ENCODE peak calls at places on chromosomes 12 and 14, in four cellular contexts. R is AG09309, U is cerebellum, Y is SK-MEL-5. I is an unnamed sample.

GRCh38 chr14:76986261-76986565 is 42.3 kb downstream of the IRF2BPL start:
- DNase-seq in R (no peak), U (no peak), Y (no peak), I (no peak)

GRCh38 chr12:51187370-51187987 is 14.5 kb upstream of the TFCP2 start:
- DNase-seq in R (no peak), U (no peak), Y (no peak), I (no peak)

GRCh38 chr14:72876710-72877063 is 17.2 kb downstream of the DPF3 start:
- DNase-seq in R (no peak), U (no peak), Y (no peak), I (no peak)

GRCh38 chr12:106229036-106229591 is 18.7 kb downstream of the CKAP4 start:
- DNase-seq in R (no peak), U (no peak), Y (no peak), I (no peak)

GRCh38 chr12:47828967-47829482 is 9.3 kb upstream of the HDAC7 start:
- DNase-seq in R (no peak), U (no peak), Y (peak; percentile 43), I (no peak)

GRCh38 chr14:73457935-73458218 is 469 bp downstream of the NUMB start:
- DNase-seq in R (no peak), U (no peak), Y (no peak), I (no peak)

GRCh38 chr12:89721291-89721987 is 12.8 kb upstream of the ATP2B1 start:
- DNase-seq in R (no peak), U (no peak), Y (no peak), I (no peak)

GRCh38 chr14:99062772-99063418 is 209.1 kb downstream of the BCL11B start:
- DNase-seq in R (no peak), U (no peak), Y (no peak), I (peak; percentile 23)

GRCh38 chr12:111327474-111327873 is 41.4 kb downstream of the PHETA1 start:
- DNase-seq in R (no peak), U (no peak), Y (no peak), I (no peak)

GRCh38 chr12:39587247-39587646 is 32.4 kb downstream of the ABCD2 start:
- DNase-seq in R (no peak), U (no peak), Y (peak; percentile 58), I (no peak)

GRCh38 chr14:74840603-74841030 is 35.3 kb downstream of the PROX2 start:
- DNase-seq in R (no peak), U (no peak), Y (no peak), I (no peak)

I was measured in H1.